ENCODE peak calls at places on chromosomes 13 and 19, in ten cellular contexts. H, Z, J, N, I, T, V, X, E and C are unnamed samples. For H3K36me3, the result is how much of the 10 kb centered on the place peaks cover.

GRCh38 chr19:19131989-19132388 is 6.3 kb downstream of the TMEM161A start:
- DNase-seq in H (no peak), Z (no peak), J (no peak), N (no peak), I (no peak), T (no peak), V (no peak), X (no peak), E (no peak), C (no peak)

GRCh38 chr13:74443623-74444022 is 309.4 kb upstream of the KLF12 start:
- DNase-seq in H (peak), Z (peak), J (no peak), N (no peak), I (peak), T (no peak), V (peak), X (no peak), E (peak), C (peak)

GRCh38 chr13:80211573-80211972 is 129.4 kb downstream of the SPRY2 start:
- DNase-seq in H (no peak), Z (no peak), J (no peak), N (no peak), I (no peak), T (no peak), V (no peak), X (no peak), E (no peak), C (no peak)

GRCh38 chr19:35206379-35206778 is 22.2 kb downstream of the FAM187B start:
- DNase-seq in H (no peak), Z (no peak), J (no peak), N (no peak), I (no peak), T (no peak), V (no peak), X (no peak), E (no peak), C (no peak)

GRCh38 chr13:80037505-80037888 is 303.4 kb downstream of the SPRY2 start:
- DNase-seq in H (peak), Z (peak), J (no peak), N (no peak), I (peak), T (no peak), V (peak), X (no peak), E (peak), C (peak)

GRCh38 chr19:4069331-4069959 is 2.7 kb upstream of the ZBTB7A start:
- DNase-seq in H (no peak), Z (no peak), J (no peak), N (no peak), I (no peak), T (no peak), V (no peak), X (no peak), E (no peak), C (no peak)

GRCh38 chr19:41708481-41708880 is at the start of gene CEACAM5:
- DNase-seq in H (no peak), Z (no peak), J (no peak), N (no peak), I (no peak), T (no peak), V (no peak), X (no peak), E (no peak), C (no peak)

GRCh38 chr13:51590966-51591627 is 6.8 kb downstream of the WDFY2 start:
- DNase-seq in H (peak), Z (peak), J (no peak), N (no peak), I (peak), T (no peak), V (peak), X (peak), E (peak), C (peak)

GRCh38 chr19:38850976-38851621 is 1.3 kb upstream of the HNRNPL start:
- DNase-seq in H (peak), Z (no peak), J (peak), N (no peak), I (no peak), T (no peak), V (no peak), X (no peak), E (peak), C (no peak)

GRCh38 chr13:107192289-107192688 is 624.4 kb upstream of the ARGLU1 start:
- DNase-seq in H (no peak), Z (no peak), J (no peak), N (no peak), I (peak), T (no peak), V (peak), X (no peak), E (no peak), C (no peak)

GRCh38 chr13:52414051-52414450 is 8.1 kb upstream of the THSD1 start:
- DNase-seq in H (no peak), Z (no peak), J (no peak), N (no peak), I (no peak), T (no peak), V (no peak), X (no peak), E (no peak), C (no peak)

GRCh38 chr19:17170538-17171297 is 44.4 kb upstream of the USE1 start:
- DNase-seq in H (no peak), Z (no peak), J (no peak), N (no peak), I (no peak), T (no peak), V (no peak), X (no peak), E (peak), C (no peak)

GRCh38 chr13:99984463-99985242 is 3.1 kb downstream of the ZIC2 start:
- DNase-seq in H (no peak), Z (no peak), J (no peak), N (no peak), I (no peak), T (no peak), V (no peak), X (no peak), E (no peak), C (no peak)

GRCh38 chr13:95497307-95497943 is 55.1 kb upstream of the CLDN10 start:
- DNase-seq in H (peak), Z (no peak), J (no peak), N (no peak), I (no peak), T (no peak), V (no peak), X (no peak), E (no peak), C (no peak)

GRCh38 chr13:51542358-51542972 is 41.8 kb upstream of the WDFY2 start:
- DNase-seq in H (no peak), Z (peak), J (no peak), N (no peak), I (peak), T (no peak), V (no peak), X (no peak), E (peak), C (no peak)

GRCh38 chr13:98941118-98941517 is 36.7 kb downstream of the DOCK9 start:
- DNase-seq in H (no peak), Z (no peak), J (no peak), N (no peak), I (no peak), T (no peak), V (no peak), X (no peak), E (peak), C (no peak)

GRCh38 chr13:68234278-68234677 is 1004.1 kb upstream of the PCDH9 start:
- DNase-seq in H (peak), Z (peak), J (no peak), N (no peak), I (no peak), T (no peak), V (peak), X (no peak), E (no peak), C (peak)

GRCh38 chr19:1133471-1133929 is 29.7 kb downstream of the GPX4 start:
- DNase-seq in H (no peak), Z (no peak), J (no peak), N (no peak), I (no peak), T (peak), V (no peak), X (peak), E (no peak), C (peak)

GRCh38 chr19:3575260-3575741 is 2.6 kb downstream of the HMG20B start:
- DNase-seq in H (peak), Z (no peak), J (no peak), N (no peak), I (peak), T (no peak), V (no peak), X (no peak), E (no peak), C (no peak)

GRCh38 chr19:35712529-35712909 is 5.3 kb upstream of the KMT2B start:
- DNase-seq in H (no peak), Z (no peak), J (no peak), N (no peak), I (no peak), T (no peak), V (no peak), X (no peak), E (no peak), C (no peak)

GRCh38 chr19:42113641-42114348 is 18.5 kb downstream of the POU2F2 start:
- DNase-seq in H (peak), Z (peak), J (no peak), N (peak), I (peak), T (peak), V (peak), X (no peak), E (peak), C (peak)

GRCh38 chr13:77429320-77430142 is 102.6 kb upstream of the MYCBP2 start:
- DNase-seq in H (no peak), Z (no peak), J (no peak), N (no peak), I (no peak), T (no peak), V (peak), X (no peak), E (peak), C (no peak)

GRCh38 chr19:50510700-50511068 is 307 bp downstream of the JOSD2 start:
- DNase-seq in H (no peak), Z (peak), J (no peak), N (peak), I (no peak), T (no peak), V (peak), X (no peak), E (no peak), C (no peak)

GRCh38 chr19:35462476-35462953 is 14.5 kb downstream of the FFAR2 start:
- DNase-seq in H (no peak), Z (no peak), J (no peak), N (no peak), I (no peak), T (no peak), V (no peak), X (no peak), E (no peak), C (no peak)

GRCh38 chr13:97388385-97388784 is 45.6 kb upstream of the RAP2A start:
- DNase-seq in H (no peak), Z (no peak), J (no peak), N (no peak), I (no peak), T (no peak), V (no peak), X (no peak), E (no peak), C (no peak)
- H3K9ac ChIP-seq in H (no peak), Z (no peak), J (no peak), N (no peak), I (no peak), T (no peak), V (no peak), X (no peak), E (no peak), C (no peak)

DNA sequence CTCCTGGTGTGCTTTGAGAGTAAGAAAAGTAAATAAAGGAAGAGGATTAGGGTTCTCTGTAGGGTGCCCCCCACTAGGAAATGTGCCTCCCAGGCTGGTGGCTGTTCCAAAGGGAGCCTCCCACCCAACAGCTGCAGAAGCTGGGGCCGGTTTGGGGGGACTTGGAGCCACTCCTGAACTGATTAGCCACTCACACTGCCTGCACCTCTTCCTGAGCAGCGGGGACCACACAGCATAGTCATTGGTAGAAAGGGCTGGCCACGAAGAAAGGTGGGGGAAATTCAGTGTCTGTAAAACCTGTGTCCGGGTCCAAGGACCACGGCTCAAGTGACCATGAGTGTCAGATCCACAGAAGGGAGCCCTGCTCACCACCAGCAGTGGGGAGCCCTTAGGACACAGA is 55.6 kb downstream of the SPACA7 start:
- DNase-seq in H (no peak), Z (no peak), J (no peak), N (no peak), I (no peak), T (no peak), V (no peak), X (no peak), E (no peak), C (no peak)
- H3K4me3 ChIP-seq in H (no peak), Z (no peak), J (no peak), N (no peak), I (no peak), T (no peak), V (no peak), X (no peak), E (no peak), C (no peak)

GRCh38 chr13:36413161-36413560 is 19.1 kb upstream of the CCNA1 start:
- DNase-seq in H (no peak), Z (no peak), J (no peak), N (no peak), I (no peak), T (no peak), V (no peak), X (no peak), E (no peak), C (no peak)
- H3K36me3 ChIP-seq in H (under half), Z (under half), J (under half), N (under half), I (under half), T (under half), V (under half), X (under half), E (under half), C (under half)

DNA sequence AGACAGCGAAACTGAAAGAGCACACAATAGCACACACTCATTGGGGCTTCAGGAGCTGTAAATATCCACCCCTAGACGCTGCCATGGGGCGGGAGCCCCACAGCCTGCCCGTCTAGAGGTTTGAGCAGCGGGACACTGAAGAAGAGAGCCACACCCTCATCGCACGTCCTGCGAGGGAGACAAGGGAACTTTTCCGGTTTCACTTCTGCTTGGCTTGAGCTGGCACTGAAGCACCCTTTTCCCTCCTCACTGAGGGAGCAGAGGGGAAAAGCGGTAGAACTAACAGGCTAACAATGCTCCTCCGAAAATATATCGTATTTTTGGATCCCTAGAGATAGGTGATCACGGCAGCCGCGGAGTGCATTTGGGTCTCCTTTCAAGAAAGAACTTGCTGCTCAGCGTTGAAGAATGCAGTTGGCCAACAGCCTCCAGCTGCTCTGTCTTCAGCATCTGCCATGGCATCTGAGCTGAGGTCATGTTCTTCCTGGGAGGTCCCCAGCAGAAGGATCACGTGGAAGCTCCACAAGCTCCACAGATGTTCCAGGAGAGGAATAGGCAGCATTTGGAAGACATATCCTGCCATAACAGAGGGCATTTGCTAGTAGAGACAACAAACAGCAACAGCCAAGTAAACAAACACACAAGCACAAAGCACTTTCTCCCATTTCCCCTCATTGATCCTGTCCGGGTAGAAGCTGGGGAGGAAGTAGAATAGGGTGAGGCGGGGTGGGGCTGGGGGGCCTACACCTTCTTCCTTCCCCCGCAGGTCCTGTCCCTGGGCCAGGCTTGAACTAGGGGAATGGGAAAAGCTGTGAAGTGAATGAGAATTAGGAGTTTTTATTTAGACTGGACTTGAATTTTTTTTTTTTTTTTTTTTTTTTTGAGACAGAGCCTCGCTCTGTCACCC is 44.8 kb upstream of the ALOX5AP start:
- DNase-seq in H (no peak), Z (peak), J (no peak), N (no peak), I (peak), T (no peak), V (peak), X (no peak), E (peak), C (peak)
- H3K9ac ChIP-seq in H (no peak), Z (peak), J (peak), N (no peak), I (peak), T (no peak), V (peak), X (peak), E (peak), C (peak)